ENCODE peak calls at places on chromosomes 12 and 14, in six cellular contexts. K, M, N, I, T and A are unnamed samples.

GRCh38 chr12:14893471-14894250 is 8.0 kb upstream of the MGP start:
- DNase-seq in M (no peak), K (no peak), N (no peak), I (no peak), T (no peak), A (no peak)

GRCh38 chr14:72679106-72679505 is 214.8 kb downstream of the DPF3 start:
- DNase-seq in N (peak; percentile 42), K (no peak), I (no peak), T (no peak), M (no peak), A (no peak)

GRCh38 chr14:71574976-71575375 is 357.3 kb upstream of the RGS6 start:
- DNase-seq in T (no peak), K (no peak), I (peak; percentile 79), N (peak; percentile 86), M (no peak), A (no peak)

GRCh38 chr12:80763874-80764273 is 47.2 kb downstream of the MYF5 start:
- DNase-seq in N (peak; percentile 62), T (no peak), I (peak; percentile 59), K (peak; percentile 42), M (no peak), A (peak; percentile 64)

GRCh38 chr12:122458105-122459035 is 35.9 kb upstream of the CLIP1 start:
- DNase-seq in K (no peak), I (no peak), M (no peak), T (no peak), N (no peak), A (no peak)

GRCh38 chr12:11798856-11799530 is 149.5 kb downstream of the ETV6 start:
- DNase-seq in K (no peak), I (peak; percentile 85), N (peak; percentile 94), M (no peak), T (no peak), A (no peak)

GRCh38 chr14:95134304-95134933 is 22.9 kb downstream of the DICER1 start:
- DNase-seq in M (no peak), I (peak; percentile 21), T (no peak), K (no peak), N (no peak), A (no peak)

GRCh38 chr12:24133385-24133784 is 183.9 kb upstream of the SOX5 start:
- DNase-seq in T (no peak), K (no peak), N (no peak), I (no peak), M (no peak), A (no peak)

GRCh38 chr12:86261606-86262005 is 5.4 kb upstream of the MGAT4C start:
- DNase-seq in M (no peak), T (no peak), K (no peak), N (no peak), I (no peak), A (no peak)
- H3K4me3 ChIP-seq in M (no peak overlapping the region), T (no peak overlapping the region), K (no peak overlapping the region), N (no peak overlapping the region), I (no peak overlapping the region), A (no peak overlapping the region)

GRCh38 chr12:50087995-50088394 is 2.9 kb downstream of the SMARCD1 start:
- DNase-seq in I (peak; percentile 95), T (no peak), M (no peak), K (no peak), N (peak; percentile 76), A (no peak)
- H3K4me3 ChIP-seq in I (no peak overlapping the region), T (no peak overlapping the region), M (no peak overlapping the region), K (no peak overlapping the region), N (no peak overlapping the region), A (no peak overlapping the region)

GRCh38 chr14:51653855-51654548 is 2.3 kb downstream of the FRMD6 start:
- DNase-seq in M (no peak), I (no peak), T (no peak), K (no peak), N (no peak), A (no peak)

GRCh38 chr14:51653096-51653814 is 1.5 kb downstream of the FRMD6 start:
- DNase-seq in T (peak; percentile 11), I (peak; percentile 42), M (no peak), N (peak; percentile 88), K (no peak), A (no peak)

GRCh38 chr14:51651388-51652167 is at the start of gene FRMD6:
- DNase-seq in M (peak; percentile 84), N (peak; percentile 94), T (peak; percentile 90), K (peak; percentile 82), I (peak; percentile 67), A (peak; percentile 67)

GRCh38 chr14:51652168-51653095 is 722 bp downstream of the FRMD6 start:
- DNase-seq in I (no peak), T (no peak), M (peak; percentile 35), N (no peak), K (peak; percentile 50), A (no peak)

GRCh38 chr14:51654549-51654879 is 2.8 kb downstream of the FRMD6 start:
- DNase-seq in K (no peak), M (no peak), T (no peak), I (no peak), N (no peak), A (no peak)
- H3K4me3 ChIP-seq in K (no peak overlapping the region), M (no peak overlapping the region), T (no peak overlapping the region), I (no peak overlapping the region), N (peak overlapping the region; percentile 92), A (no peak overlapping the region)

GRCh38 chr14:37592288-37593274 is 2.5 kb downstream of the FOXA1 start:
- DNase-seq in I (peak; percentile 29), M (no peak), K (no peak), T (no peak), N (no peak), A (no peak)

GRCh38 chr14:37594916-37595808 is at the start of the genes FOXA1 and TTC6:
- DNase-seq in K (peak; percentile 70), M (peak; percentile 70), N (peak; percentile 22), I (peak; percentile 67), T (no peak), A (peak; percentile 69)

GRCh38 chr14:37595809-37596595 is 573 bp downstream of the TTC6 start:
- DNase-seq in K (peak; percentile 60), M (peak; percentile 86), I (peak; percentile 94), T (no peak), N (no peak), A (peak; percentile 91)

GRCh38 chr14:37593496-37594237 is 1.4 kb downstream of the FOXA1 start:
- DNase-seq in M (no peak), K (no peak), T (no peak), I (peak; percentile 50), N (no peak), A (no peak)

DNA sequence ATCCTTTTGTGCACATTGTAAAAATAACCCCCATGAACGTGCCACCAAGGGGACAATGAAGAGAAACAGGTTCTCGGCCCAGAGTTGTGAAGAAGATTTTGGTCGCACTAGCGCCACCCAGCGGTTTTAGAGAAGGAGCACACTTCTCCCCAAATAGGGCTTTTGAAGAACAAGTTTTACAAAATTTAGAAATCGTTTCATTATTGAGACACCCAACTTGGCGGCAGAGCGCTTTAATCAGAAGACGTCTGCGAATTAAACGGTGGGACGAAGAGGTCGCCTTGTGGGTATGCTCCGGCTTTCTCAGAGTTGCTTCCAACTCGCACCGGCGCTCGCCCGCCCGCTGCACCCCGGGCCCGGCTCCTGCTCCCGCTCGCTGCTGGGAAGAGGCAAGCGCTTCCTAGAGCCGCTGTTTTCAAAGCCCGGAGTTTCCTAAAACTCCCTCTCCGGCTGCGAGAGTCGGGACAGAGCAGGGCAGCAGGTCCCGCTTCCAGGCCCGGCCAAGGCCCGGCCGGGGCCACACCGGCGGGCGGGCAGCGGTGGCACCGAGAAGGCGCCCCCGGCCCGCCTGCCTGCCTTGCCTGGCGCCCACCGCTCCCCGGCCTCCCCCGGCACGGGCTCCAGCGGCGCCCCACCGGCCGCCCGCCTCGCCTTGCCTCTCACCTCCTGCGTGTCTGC is 672 bp downstream of the FOXA1 start:
- DNase-seq in N (peak; percentile 67), M (peak; percentile 84), I (peak; percentile 80), K (peak; percentile 77), T (no peak), A (peak; percentile 89)
- H3K4me3 ChIP-seq in N (peak overlapping the region; percentile 67), M (peak overlapping the region; percentile 56), I (peak overlapping the region; percentile 49), K (no peak overlapping the region), T (no peak overlapping the region), A (peak overlapping the region; percentile 61)

DNA sequence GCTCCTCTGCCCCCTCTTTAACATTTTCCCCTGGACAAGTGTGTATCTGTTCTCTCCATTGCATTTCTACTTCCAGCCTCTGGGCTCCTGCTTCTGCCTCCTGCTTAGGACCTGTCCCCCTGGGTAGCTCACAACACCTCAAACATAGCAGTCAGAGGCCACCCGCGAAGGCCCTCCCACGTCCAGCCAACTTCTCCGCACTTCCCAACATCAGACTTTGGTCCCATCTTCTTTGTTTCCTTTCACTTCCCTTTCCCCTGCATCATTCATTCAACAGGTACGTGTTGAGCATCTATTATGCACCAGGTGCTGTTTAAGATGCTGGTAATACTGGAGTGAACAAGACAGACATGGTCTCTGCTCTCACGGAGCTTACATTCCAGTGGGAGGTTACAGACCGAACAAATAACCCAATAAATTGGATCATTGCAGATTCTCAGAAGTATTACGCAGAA is 3.1 kb downstream of the C12orf57 start:
- DNase-seq in M (no peak), K (no peak), I (no peak), N (no peak), T (no peak), A (no peak)
- H3K4me3 ChIP-seq in M (peak overlapping the region; percentile 4), K (no peak overlapping the region), I (peak overlapping the region; percentile 55), N (no peak overlapping the region), T (peak overlapping the region; percentile 94), A (no peak overlapping the region)

DNA sequence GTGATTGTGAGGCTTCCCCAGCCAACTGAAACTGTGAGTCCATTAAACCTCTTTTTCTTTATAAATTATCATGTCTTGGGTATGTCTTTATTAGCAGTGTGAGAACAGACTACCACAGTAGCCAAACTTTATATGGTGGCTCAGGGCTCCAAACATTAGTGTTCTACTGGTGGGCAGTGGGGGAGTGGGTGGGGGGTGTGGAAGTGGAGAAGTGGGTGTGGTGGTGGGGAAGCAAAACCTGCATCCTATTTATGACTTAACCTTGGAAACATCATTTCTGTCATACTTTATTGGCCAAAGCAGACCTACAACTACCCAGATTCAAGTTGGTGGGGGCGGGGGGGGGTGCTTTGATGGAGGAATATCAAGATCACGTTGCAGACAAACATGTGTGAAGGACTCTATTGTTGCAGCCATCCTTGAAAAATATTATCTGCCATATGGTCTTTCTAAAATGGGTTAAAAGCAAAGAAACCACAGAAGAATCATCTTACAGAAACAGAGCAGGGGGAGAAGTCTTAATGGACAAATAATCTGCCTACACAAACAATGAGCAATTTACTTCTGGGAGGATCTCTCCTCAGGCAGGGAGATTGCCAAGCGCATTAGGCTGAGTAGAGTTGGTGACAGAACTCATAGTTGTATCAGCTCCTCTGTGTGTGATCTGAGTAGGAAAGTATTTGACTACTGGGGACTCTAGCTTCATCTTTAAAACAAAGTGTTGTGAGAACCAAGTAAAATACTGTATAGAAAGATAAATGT is 1.4 kb upstream of the PWP1 start:
- DNase-seq in N (peak; percentile 16), I (no peak), M (no peak), T (no peak), K (no peak), A (no peak)
- H3K4me3 ChIP-seq in N (no peak overlapping the region), I (no peak overlapping the region), M (no peak overlapping the region), T (no peak overlapping the region), K (no peak overlapping the region), A (peak overlapping the region; percentile 88)